ENCODE peak calls at places on chromosomes 7 and 10, in five cellular contexts. H is upper lobe of left lung, F is spleen, D is endothelial cell of umbilical vein, B is GM12892. E is an unnamed sample.

GRCh38 chr7:128161466-128162125 is 79.5 kb upstream of the LEP start:
- DNase-seq in F (no peak), D (no peak), H (peak), B (no peak), E (peak)

GRCh38 chr7:106959753-106960152 is 84.8 kb upstream of the PRKAR2B start:
- DNase-seq in H (no peak), F (no peak), B (no peak), D (no peak), E (no peak)

GRCh38 chr10:127157506-127158205 is 38.7 kb downstream of the INSYN2A start:
- DNase-seq in F (no peak), B (no peak), H (no peak), D (no peak), E (no peak)

GRCh38 chr7:82428186-82428961 is 15.2 kb downstream of the CACNA2D1 start:
- DNase-seq in F (no peak), B (no peak), D (peak), H (no peak), E (no peak)

GRCh38 chr10:80457554-80458262 is 3.6 kb downstream of the TSPAN14 start:
- DNase-seq in F (peak), D (no peak), H (no peak), B (no peak), E (no peak)

GRCh38 chr7:71633571-71634008 is 501.6 kb downstream of the GALNT17 start:
- DNase-seq in D (no peak), H (no peak), F (no peak), B (no peak), E (no peak)

GRCh38 chr10:8305871-8306652 is 251.6 kb downstream of the GATA3 start:
- DNase-seq in H (no peak), F (no peak), D (no peak), B (no peak), E (no peak)

GRCh38 chr7:39741942-39742623 is 118.7 kb downstream of the RALA start:
- DNase-seq in H (no peak), D (no peak), F (no peak), B (peak), E (no peak)

GRCh38 chr7:1734331-1734730 is 64.3 kb downstream of the ELFN1 start:
- DNase-seq in H (no peak), D (no peak), F (no peak), B (no peak), E (no peak)

GRCh38 chr10:42950606-42951485 is 126.0 kb upstream of the RET start:
- DNase-seq in H (no peak), B (no peak), D (no peak), F (peak), E (peak)

GRCh38 chr7:131544021-131544420 is 12.4 kb downstream of the PODXL start:
- DNase-seq in H (no peak), F (peak), D (no peak), B (no peak), E (no peak)
- TF ChIP-seq POLR2AphosphoS5 in H (no peak), F (no peak), D (no peak), B (no peak), E (no peak)

GRCh38 chr7:108592633-108593277 is 23.1 kb downstream of the DNAJB9 start:
- DNase-seq in H (no peak), D (no peak), F (no peak), B (no peak), E (no peak)
- TF ChIP-seq POLR2AphosphoS5 in H (no peak), D (no peak), F (no peak), B (no peak), E (no peak)

GRCh38 chr7:73532224-73532623 is 10.1 kb upstream of the BAZ1B start:
- DNase-seq in F (no peak), H (no peak), D (no peak), B (no peak), E (no peak)

GRCh38 chr7:73530800-73531199 is 8.7 kb upstream of the BAZ1B start:
- DNase-seq in F (no peak), H (no peak), B (no peak), D (no peak), E (no peak)

GRCh38 chr7:73533742-73534141 is 11.6 kb upstream of the BAZ1B start:
- DNase-seq in B (no peak), F (no peak), H (no peak), D (no peak), E (no peak)

GRCh38 chr7:73526892-73527821 is 5.1 kb upstream of the BAZ1B start:
- DNase-seq in F (peak), B (no peak), D (peak), H (no peak), E (no peak)

DNA sequence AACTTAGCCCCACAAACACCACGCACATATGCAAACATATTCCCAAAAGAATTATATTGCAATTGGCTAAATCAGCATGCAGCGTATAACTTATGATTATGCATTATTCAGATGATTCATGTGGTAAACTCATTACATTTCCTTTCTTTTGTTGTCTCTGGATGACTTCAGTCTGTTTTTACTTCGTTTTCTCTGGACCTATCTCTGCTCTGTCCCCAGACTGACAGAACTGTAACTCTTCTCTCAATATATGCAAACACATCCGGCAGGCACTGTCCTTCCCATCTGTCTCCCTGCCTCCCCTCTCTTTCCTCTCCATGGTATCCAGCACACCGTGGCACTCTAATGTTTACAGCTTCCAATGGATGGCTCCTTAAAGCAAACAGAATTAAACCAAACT is 6.1 kb upstream of the BAZ1B start:
- DNase-seq in D (peak), H (no peak), F (no peak), B (no peak), E (no peak)
- TF ChIP-seq POLR2AphosphoS5 in D (no peak), H (no peak), F (no peak), B (no peak), E (no peak)

DNA sequence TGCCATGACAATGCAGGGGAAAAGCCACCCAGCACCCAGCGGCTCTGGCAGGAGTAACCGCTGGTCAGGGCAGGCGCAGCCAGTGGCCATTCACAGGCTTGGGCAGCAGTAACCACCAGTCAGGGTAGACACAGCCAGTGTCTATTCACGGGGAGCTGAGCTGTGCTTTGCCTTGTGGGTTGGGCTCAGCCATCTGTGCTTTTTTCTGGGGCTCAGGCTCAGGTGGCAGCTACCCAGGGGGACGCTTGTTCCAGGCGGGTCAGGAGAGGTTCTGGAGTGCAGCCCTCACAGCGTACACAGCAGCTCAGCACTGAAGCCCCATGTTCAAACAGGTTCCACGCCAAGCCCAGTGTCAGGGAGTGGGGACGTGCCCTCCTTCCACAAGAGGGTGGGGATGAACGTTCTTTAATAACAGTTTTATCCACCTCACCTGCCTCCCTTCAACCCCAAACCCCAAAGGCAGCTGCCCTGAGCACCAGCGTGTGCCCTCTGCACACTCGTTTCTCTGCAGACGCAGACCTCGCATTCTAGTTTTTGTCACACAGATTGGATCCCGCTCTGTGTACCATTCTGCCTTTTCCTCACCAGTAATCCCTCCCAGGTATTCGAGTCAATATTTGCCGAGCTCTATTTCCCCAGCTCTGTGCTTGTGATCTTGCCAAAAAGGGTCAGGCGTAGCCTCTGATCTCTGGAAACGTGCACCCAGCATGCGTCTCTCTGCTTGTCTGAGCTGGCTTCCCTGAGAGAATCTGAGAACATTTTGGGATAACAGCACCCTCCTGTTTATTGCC is 28.7 kb downstream of the FOXL3 start:
- DNase-seq in B (no peak), H (peak), F (peak), D (no peak), E (no peak)
- TF ChIP-seq POLR2AphosphoS5 in B (no peak), H (no peak), F (no peak), D (no peak), E (no peak)

GRCh38 chr7:34031156-34031555 is 125.8 kb downstream of the BMPER start:
- DNase-seq in H (no peak), F (no peak), B (no peak), D (peak), E (no peak)

GRCh38 chr7:34039033-34039432 is 133.7 kb downstream of the BMPER start:
- DNase-seq in H (peak), F (no peak), B (no peak), D (no peak), E (no peak)

GRCh38 chr7:34034728-34035127 is 129.4 kb downstream of the BMPER start:
- DNase-seq in D (no peak), H (no peak), B (no peak), F (no peak), E (no peak)

GRCh38 chr7:34036972-34037792 is 131.8 kb downstream of the BMPER start:
- DNase-seq in B (no peak), F (no peak), D (no peak), H (no peak), E (no peak)

GRCh38 chr7:34036069-34036920 is 131.0 kb downstream of the BMPER start:
- DNase-seq in B (no peak), H (peak), F (peak), D (peak), E (no peak)
- TF ChIP-seq POLR2AphosphoS5 in B (no peak), H (no peak), F (peak), D (peak), E (no peak)

DNA sequence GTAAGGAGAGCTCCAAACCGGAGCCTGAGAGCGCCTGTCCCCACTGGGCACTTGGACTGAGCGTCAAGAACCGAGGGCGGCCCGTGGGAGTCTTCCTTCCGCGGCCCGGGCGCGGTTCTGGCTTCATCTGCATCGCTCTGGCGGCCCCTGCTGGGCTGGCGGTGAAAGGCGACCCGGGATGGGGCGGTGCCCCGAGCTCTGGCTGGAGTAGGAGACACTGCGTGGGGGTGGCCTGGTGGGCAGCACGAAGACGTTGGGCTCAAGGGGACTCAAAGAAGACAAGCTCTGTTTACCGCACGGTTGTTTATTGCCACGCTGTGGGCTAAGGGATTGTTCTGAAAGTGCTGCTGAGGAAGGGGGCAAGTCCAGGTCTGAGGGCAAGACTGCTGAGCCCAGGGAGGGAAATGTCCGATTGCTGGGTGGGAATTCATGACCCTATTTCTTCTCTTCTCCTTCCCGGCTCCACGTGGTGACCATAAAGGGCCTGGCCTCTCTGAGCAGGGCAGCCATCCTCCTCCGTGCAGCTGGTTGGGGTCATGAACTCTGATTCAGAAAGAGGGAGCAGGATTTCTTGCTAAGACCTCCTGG is 29.8 kb downstream of the PLAU start:
- DNase-seq in H (peak), D (peak), B (peak), F (peak), E (peak)
- TF ChIP-seq POLR2AphosphoS5 in H (no peak), D (peak), B (no peak), F (peak), E (peak)

E was measured in esophagus muscularis mucosa.